ENCODE peak calls at places on chromosomes 13 and 19, in four cellular contexts. U, Q, C and J are unnamed samples.

GRCh38 chr13:101570410-101570809 is 117.9 kb downstream of the ITGBL1 start:
- DNase-seq in Q (no peak), C (no peak), U (no peak), J (no peak)

GRCh38 chr19:22503524-22503923 is 81.4 kb upstream of the ZNF98 start:
- DNase-seq in U (no peak), C (no peak), Q (peak), J (no peak)

GRCh38 chr13:36431204-36432105 is 840 bp upstream of the CCNA1 start:
- DNase-seq in U (no peak), Q (peak), C (no peak), J (no peak)

GRCh38 chr19:29860492-29860891 is 48.7 kb downstream of the CCNE1 start:
- DNase-seq in C (no peak), U (no peak), Q (no peak), J (no peak)

GRCh38 chr19:33556261-33556660 is 34.7 kb upstream of the PEPD start:
- DNase-seq in Q (no peak), C (no peak), U (no peak), J (no peak)

GRCh38 chr13:89380101-89380500 is 1708.9 kb downstream of the SLITRK5 start:
- DNase-seq in C (no peak), Q (no peak), U (no peak), J (no peak)

GRCh38 chr13:36130542-36131214 is 504 bp downstream of the DCLK1 start:
- DNase-seq in U (peak), C (no peak), Q (no peak), J (no peak)

GRCh38 chr13:40028446-40028845 is 373.0 kb downstream of the COG6 start:
- DNase-seq in C (no peak), U (no peak), Q (no peak), J (no peak)

GRCh38 chr19:5824791-5825577 is 14.5 kb downstream of the FUT6 start:
- DNase-seq in Q (no peak), U (no peak), C (no peak), J (no peak)

GRCh38 chr19:5718579-5719273 is 1.2 kb downstream of the LONP1 start:
- DNase-seq in C (peak), U (no peak), Q (no peak), J (peak)

GRCh38 chr19:37979547-37980082 is 72.6 kb downstream of the SIPA1L3 start:
- DNase-seq in C (no peak), U (no peak), Q (peak), J (no peak)

GRCh38 chr13:53151692-53152421 is 123.2 kb downstream of the OLFM4 start:
- DNase-seq in Q (no peak), U (no peak), C (peak), J (peak)

GRCh38 chr13:114049026-114049425 is 75.2 kb upstream of the C13orf46 start:
- DNase-seq in U (no peak), C (no peak), Q (peak), J (no peak)

GRCh38 chr19:2282062-2282861 is at the start of gene PEAK3:
- DNase-seq in U (peak), C (peak), Q (peak), J (no peak)

GRCh38 chr13:68199271-68199670 is 969.1 kb upstream of the PCDH9 start:
- DNase-seq in U (no peak), C (no peak), Q (no peak), J (no peak)
- TF ChIP-seq POLR2AphosphoS5 in U (no peak), C (no peak), Q (no peak), J (no peak)

DNA sequence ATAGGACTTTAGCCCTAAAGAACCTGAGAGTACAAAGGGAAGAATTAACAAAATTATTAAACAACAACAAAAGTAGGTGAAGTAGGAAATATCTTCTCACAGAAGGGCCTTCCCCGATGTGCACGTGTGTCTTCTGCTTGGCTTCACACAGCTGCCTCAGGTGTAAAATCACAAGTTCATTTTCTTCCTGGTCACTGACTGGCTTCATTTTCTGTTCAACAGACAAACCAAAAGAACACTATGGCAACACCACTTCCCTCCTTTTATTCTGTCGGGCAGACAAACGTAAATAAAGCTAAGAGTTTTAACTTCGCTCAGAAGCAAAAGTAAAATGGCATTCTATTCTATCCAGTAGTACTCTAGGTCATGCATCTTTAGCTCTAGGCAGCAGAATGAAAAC is 140.9 kb downstream of the TBC1D4 start:
- DNase-seq in U (no peak), Q (no peak), C (no peak), J (no peak)
- H3K4me3 ChIP-seq in U (no peak), Q (no peak), C (no peak), J (no peak)

GRCh38 chr13:30800107-30800506 is 64.8 kb downstream of the ALOX5AP start:
- DNase-seq in C (no peak), Q (no peak), U (no peak), J (no peak)

GRCh38 chr13:30798776-30799625 is 63.7 kb downstream of the ALOX5AP start:
- DNase-seq in U (no peak), C (peak), Q (no peak), J (no peak)

GRCh38 chr13:30796833-30797601 is 61.7 kb downstream of the ALOX5AP start:
- DNase-seq in Q (no peak), C (peak), U (no peak), J (no peak)

GRCh38 chr13:30797847-30798246 is 62.5 kb downstream of the ALOX5AP start:
- DNase-seq in U (no peak), C (no peak), Q (peak), J (no peak)

DNA sequence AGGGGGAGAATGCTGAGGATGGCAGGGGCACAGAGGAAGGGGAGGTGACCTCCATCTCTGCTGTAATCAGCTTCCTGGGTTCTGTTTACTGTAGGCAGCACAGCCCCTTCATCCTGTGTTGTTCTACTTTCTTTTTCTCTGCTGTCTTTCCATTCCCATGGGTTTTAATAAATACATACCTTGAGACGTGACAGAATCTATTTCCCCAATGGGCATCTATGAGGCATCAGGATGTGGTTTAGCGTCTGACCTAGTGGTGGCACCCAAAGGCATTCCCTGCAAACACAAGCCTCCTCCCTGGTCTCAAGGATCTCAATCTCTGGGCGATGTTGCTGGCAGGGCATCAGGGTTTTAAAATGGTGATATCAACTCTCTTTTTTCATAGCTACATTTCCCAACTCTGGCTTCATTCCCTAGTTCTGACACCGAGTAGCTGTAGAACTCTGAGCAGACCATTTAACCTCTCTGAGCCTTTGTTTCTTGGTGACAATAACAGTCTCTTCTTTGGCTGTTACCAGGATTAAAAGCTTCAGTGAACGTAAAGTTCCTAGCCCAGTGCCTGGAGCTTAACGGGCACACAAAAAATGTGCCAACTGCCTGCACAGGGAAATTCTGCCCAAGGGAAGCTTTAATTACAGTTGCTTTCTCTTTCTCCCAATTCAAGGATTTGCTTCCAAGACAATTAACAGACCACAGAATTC is 60.9 kb downstream of the ALOX5AP start:
- DNase-seq in Q (no peak), C (peak), U (no peak), J (no peak)
- H3K27ac ChIP-seq in Q (no peak), C (no peak), U (no peak), J (no peak)

GRCh38 chr19:55586976-55587668 is 6.5 kb upstream of the ZNF579 start:
- DNase-seq in Q (peak), C (peak), U (peak), J (peak)
- TF ChIP-seq POLR2AphosphoS5 in Q (no peak), C (peak), U (no peak), J (no peak)

DNA sequence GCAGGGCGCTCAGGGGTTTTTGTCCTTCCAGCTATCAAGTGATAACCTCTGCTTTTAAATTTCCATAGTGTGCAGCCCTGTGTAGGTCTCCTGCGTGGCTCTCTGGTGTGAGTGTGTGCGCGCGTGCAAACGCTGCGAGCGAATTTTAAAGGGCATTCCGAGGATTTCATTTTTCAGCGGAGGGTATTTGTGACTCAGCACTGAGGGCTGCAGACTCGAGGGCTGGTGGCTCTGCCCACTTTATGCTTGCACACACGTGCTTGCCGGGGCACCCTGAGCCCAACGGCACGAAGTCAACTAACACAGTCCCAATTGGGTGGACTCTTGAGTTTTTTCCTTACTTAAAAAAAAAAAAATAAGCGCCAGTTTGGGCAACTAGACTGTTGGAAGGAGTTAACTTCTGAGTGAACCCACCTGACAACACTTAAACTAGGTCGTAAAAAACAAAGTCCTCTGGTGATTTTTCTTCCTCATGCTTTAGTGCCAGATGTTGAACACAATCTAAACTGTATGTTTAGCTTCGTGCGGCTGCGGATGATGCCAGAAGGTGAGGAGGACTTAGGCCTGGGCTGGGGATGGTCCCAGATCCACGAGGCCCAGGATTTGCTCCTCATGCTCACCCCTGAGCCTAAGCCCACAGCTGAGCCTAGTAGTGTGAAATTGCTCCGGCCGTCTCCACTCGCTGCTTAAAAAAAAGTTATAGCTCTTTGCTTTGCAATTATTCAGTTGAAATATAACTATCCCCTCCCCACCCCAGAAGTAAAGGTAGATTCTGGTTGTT is 2.1 kb downstream of the FGF9 start:
- DNase-seq in U (no peak), C (no peak), Q (no peak), J (no peak)
- H3K4me3 ChIP-seq in U (peak), C (no peak), Q (peak), J (no peak)

GRCh38 chr13:27975579-27976361 is 6.7 kb upstream of the CDX2 start:
- DNase-seq in U (no peak), Q (no peak), C (no peak), J (no peak)
- H3K27ac ChIP-seq in U (no peak), Q (no peak), C (no peak), J (no peak)

DNA sequence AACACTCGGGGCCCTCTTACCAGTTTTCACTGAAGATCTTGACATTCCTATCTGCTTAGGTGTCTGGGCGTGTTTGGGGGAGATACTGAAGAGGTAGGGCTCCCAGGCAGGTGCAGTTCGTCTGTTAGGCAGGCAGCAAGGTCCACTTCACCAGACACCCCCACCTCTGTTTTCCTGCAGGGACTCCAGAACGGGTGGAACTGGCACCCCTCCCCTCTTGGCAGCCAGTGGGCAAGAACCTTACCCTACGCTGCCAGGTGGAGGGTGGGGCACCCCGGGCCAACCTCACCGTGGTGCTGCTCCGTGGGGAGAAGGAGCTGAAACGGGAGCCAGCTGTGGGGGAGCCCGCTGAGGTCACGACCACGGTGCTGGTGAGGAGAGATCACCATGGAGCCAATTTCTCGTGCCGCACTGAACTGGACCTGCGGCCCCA is 3.4 kb upstream of the ICAM4 start:
- DNase-seq in C (no peak), Q (no peak), U (no peak), J (no peak)
- TF ChIP-seq POLR2AphosphoS5 in C (no peak), Q (no peak), U (no peak), J (no peak)

GRCh38 chr19:47485210-47485609 is 1.2 kb upstream of the KPTN start:
- DNase-seq in Q (no peak), U (no peak), C (no peak), J (no peak)
- H3K4me3 ChIP-seq in Q (peak), U (no peak), C (no peak), J (no peak)

DNA sequence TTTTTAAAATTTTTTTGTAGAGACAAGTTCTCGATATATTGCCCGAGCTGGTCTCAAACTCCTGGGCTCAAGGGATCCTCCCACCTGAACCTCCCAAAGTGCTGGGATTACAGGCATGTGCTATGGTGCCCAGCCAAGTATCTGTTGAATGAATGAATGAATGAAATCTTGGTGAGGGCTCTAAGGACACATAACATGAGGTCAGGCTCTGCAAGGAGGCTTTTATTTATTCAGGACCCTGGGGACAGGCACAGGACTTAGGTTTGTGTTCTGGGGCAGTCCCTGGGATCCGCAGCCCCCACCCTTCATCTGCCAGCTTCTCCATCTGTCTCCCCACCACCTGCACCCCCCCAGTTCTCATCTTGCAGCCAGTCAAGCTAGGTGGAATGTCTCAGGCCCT is 4.6 kb downstream of the PTGIR start:
- DNase-seq in C (no peak), U (no peak), Q (no peak), J (no peak)
- H3K27ac ChIP-seq in C (no peak), U (no peak), Q (peak), J (no peak)

DNA sequence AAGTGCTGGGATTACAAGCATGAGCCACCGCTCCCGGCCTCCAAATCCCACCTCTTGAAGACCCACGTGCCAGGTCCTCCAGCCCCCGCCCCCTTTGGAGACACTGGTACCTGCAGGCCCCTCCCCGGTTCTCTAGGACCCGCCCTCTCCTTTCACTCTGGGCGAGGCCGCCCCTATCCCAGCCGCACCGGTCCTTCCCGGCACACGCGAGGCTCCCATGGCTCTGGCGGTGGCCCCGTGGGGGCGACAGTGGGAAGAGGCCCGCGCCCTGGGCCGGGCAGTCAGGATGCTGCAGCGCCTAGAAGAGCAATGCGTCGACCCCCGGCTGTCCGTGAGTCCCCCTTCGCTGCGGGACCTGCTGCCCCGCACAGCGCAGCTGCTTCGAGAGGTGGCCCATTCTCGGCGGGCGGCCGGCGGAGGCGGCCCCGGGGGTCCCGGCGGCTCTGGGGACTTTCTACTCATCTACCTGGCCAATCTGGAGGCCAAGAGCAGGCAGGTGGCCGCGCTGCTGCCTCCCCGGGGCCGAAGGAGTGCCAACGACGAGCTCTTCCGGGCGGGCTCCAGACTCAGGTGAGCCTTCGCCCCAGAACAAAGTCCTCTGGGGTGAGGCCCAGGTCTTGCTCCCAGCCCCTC is at the start of gene CBLC:
- DNase-seq in Q (no peak), C (no peak), U (no peak), J (no peak)
- TF ChIP-seq POLR2AphosphoS5 in Q (no peak), C (no peak), U (no peak), J (no peak)